ENCODE peak calls at places on chromosomes 6 and 20, in nine cellular contexts. One of them, this sample, is unnamed.

GRCh38 chr6:133983099-133983939 is 30.3 kb downstream of the TBPL1 start:
- DNase-seq in small intestine: no peak
- DNase-seq in astrocyte: peak; percentile 67
- DNase-seq in tibial artery: no peak
- DNase-seq in body of pancreas: peak; percentile 14
- DNase-seq in brain microvascular endothelial cell: peak; percentile 35
- DNase-seq in CD8-positive, alpha-beta memory T cell: peak; percentile 21
- DNase-seq in heart left ventricle: no peak
- DNase-seq in psoas muscle: no peak
- DNase-seq in this sample: no peak

GRCh38 chr6:12941422-12941821 is 224.9 kb downstream of the PHACTR1 start:
- DNase-seq in CD8-positive, alpha-beta memory T cell: no peak
- DNase-seq in tibial artery: no peak
- DNase-seq in small intestine: no peak
- DNase-seq in astrocyte: peak; percentile 10
- DNase-seq in brain microvascular endothelial cell: no peak
- DNase-seq in heart left ventricle: no peak
- DNase-seq in body of pancreas: no peak
- DNase-seq in psoas muscle: no peak
- DNase-seq in this sample: no peak

GRCh38 chr6:87832025-87832825 is 130.2 kb upstream of the AKIRIN2 start:
- DNase-seq in heart left ventricle: no peak
- DNase-seq in CD8-positive, alpha-beta memory T cell: peak; percentile 16
- DNase-seq in small intestine: peak; percentile 55
- DNase-seq in astrocyte: peak; percentile 19
- DNase-seq in psoas muscle: no peak
- DNase-seq in tibial artery: no peak
- DNase-seq in body of pancreas: no peak
- DNase-seq in brain microvascular endothelial cell: no peak
- DNase-seq in this sample: no peak

GRCh38 chr6:82766476-82766875 is 299.2 kb downstream of the UBE3D start:
- DNase-seq in psoas muscle: no peak
- DNase-seq in CD8-positive, alpha-beta memory T cell: no peak
- DNase-seq in small intestine: no peak
- DNase-seq in tibial artery: no peak
- DNase-seq in brain microvascular endothelial cell: no peak
- DNase-seq in astrocyte: no peak
- DNase-seq in body of pancreas: no peak
- DNase-seq in heart left ventricle: no peak
- DNase-seq in this sample: no peak

GRCh38 chr6:43942616-43943015 is 172.6 kb downstream of the VEGFA start:
- DNase-seq in brain microvascular endothelial cell: no peak
- DNase-seq in psoas muscle: no peak
- DNase-seq in small intestine: no peak
- DNase-seq in astrocyte: no peak
- DNase-seq in heart left ventricle: no peak
- DNase-seq in tibial artery: peak; percentile 33
- DNase-seq in body of pancreas: no peak
- DNase-seq in CD8-positive, alpha-beta memory T cell: no peak
- DNase-seq in this sample: no peak

GRCh38 chr6:146358341-146359046 is 185.1 kb upstream of the RAB32 start:
- DNase-seq in CD8-positive, alpha-beta memory T cell: no peak
- DNase-seq in small intestine: no peak
- DNase-seq in psoas muscle: no peak
- DNase-seq in body of pancreas: no peak
- DNase-seq in astrocyte: peak; percentile 71
- DNase-seq in tibial artery: no peak
- DNase-seq in brain microvascular endothelial cell: peak; percentile 85
- DNase-seq in heart left ventricle: no peak
- DNase-seq in this sample: no peak

GRCh38 chr20:4681441-4681840 is 40.3 kb upstream of the PRND start:
- DNase-seq in body of pancreas: no peak
- DNase-seq in psoas muscle: no peak
- DNase-seq in brain microvascular endothelial cell: no peak
- DNase-seq in astrocyte: no peak
- DNase-seq in heart left ventricle: no peak
- DNase-seq in tibial artery: no peak
- DNase-seq in small intestine: no peak
- DNase-seq in CD8-positive, alpha-beta memory T cell: no peak
- DNase-seq in this sample: no peak

GRCh38 chr6:26286168-26286854 is 78.7 kb upstream of the BTN3A2 start:
- DNase-seq in psoas muscle: peak; percentile 74
- DNase-seq in brain microvascular endothelial cell: peak; percentile 42
- DNase-seq in heart left ventricle: peak; percentile 42
- DNase-seq in astrocyte: peak; percentile 33
- DNase-seq in tibial artery: peak; percentile 83
- DNase-seq in CD8-positive, alpha-beta memory T cell: peak; percentile 77
- DNase-seq in small intestine: peak; percentile 82
- DNase-seq in body of pancreas: peak; percentile 80
- DNase-seq in this sample: peak; percentile 59

GRCh38 chr6:100281471-100281878 is 183.2 kb downstream of the SIM1 start:
- DNase-seq in astrocyte: no peak
- DNase-seq in CD8-positive, alpha-beta memory T cell: no peak
- DNase-seq in body of pancreas: no peak
- DNase-seq in brain microvascular endothelial cell: no peak
- DNase-seq in small intestine: no peak
- DNase-seq in psoas muscle: no peak
- DNase-seq in heart left ventricle: no peak
- DNase-seq in tibial artery: peak; percentile 45
- DNase-seq in this sample: no peak

GRCh38 chr6:43781572-43781928 is 11.5 kb downstream of the VEGFA start:
- DNase-seq in tibial artery: no peak
- DNase-seq in CD8-positive, alpha-beta memory T cell: no peak
- DNase-seq in small intestine: no peak
- DNase-seq in astrocyte: no peak
- DNase-seq in brain microvascular endothelial cell: no peak
- DNase-seq in psoas muscle: no peak
- DNase-seq in heart left ventricle: no peak
- DNase-seq in body of pancreas: no peak
- DNase-seq in this sample: no peak

GRCh38 chr20:45463113-45463512 is 6.4 kb upstream of the WFDC2 start:
- DNase-seq in psoas muscle: no peak
- DNase-seq in small intestine: no peak
- DNase-seq in CD8-positive, alpha-beta memory T cell: no peak
- DNase-seq in body of pancreas: no peak
- DNase-seq in brain microvascular endothelial cell: no peak
- DNase-seq in tibial artery: no peak
- DNase-seq in astrocyte: no peak
- DNase-seq in heart left ventricle: no peak
- DNase-seq in this sample: no peak

GRCh38 chr6:27471365-27472115 is 1.4 kb downstream of the ZNF184 start:
- DNase-seq in small intestine: peak; percentile 11
- DNase-seq in psoas muscle: no peak
- DNase-seq in astrocyte: no peak
- DNase-seq in body of pancreas: no peak
- DNase-seq in CD8-positive, alpha-beta memory T cell: no peak
- DNase-seq in brain microvascular endothelial cell: no peak
- DNase-seq in heart left ventricle: no peak
- DNase-seq in tibial artery: no peak
- DNase-seq in this sample: no peak

GRCh38 chr20:36728986-36729385 is 16.9 kb downstream of the NDRG3 start:
- DNase-seq in astrocyte: peak; percentile 30
- DNase-seq in body of pancreas: no peak
- DNase-seq in CD8-positive, alpha-beta memory T cell: no peak
- DNase-seq in brain microvascular endothelial cell: peak; percentile 22
- DNase-seq in tibial artery: no peak
- DNase-seq in psoas muscle: no peak
- DNase-seq in heart left ventricle: no peak
- DNase-seq in small intestine: no peak
- DNase-seq in this sample: no peak

GRCh38 chr20:47576516-47577033 is 74.9 kb downstream of the NCOA3 start:
- DNase-seq in brain microvascular endothelial cell: peak; percentile 92
- DNase-seq in heart left ventricle: peak; percentile 68
- DNase-seq in body of pancreas: peak; percentile 71
- DNase-seq in CD8-positive, alpha-beta memory T cell: no peak
- DNase-seq in small intestine: peak; percentile 87
- DNase-seq in tibial artery: peak; percentile 69
- DNase-seq in psoas muscle: peak; percentile 70
- DNase-seq in astrocyte: peak; percentile 91
- DNase-seq in this sample: no peak
- H3K36me3 ChIP-seq in brain microvascular endothelial cell: no peaks in the 10 kb centered on the region
- H3K36me3 ChIP-seq in heart left ventricle: no peaks in the 10 kb centered on the region
- H3K36me3 ChIP-seq in body of pancreas: no peaks in the 10 kb centered on the region
- H3K36me3 ChIP-seq in CD8-positive, alpha-beta memory T cell: no peaks in the 10 kb centered on the region
- H3K36me3 ChIP-seq in small intestine: no peaks in the 10 kb centered on the region
- H3K36me3 ChIP-seq in tibial artery: peaks cover 4% of the 10 kb centered on the region
- H3K36me3 ChIP-seq in psoas muscle: no peaks in the 10 kb centered on the region
- H3K36me3 ChIP-seq in astrocyte: no peaks in the 10 kb centered on the region
- H3K36me3 ChIP-seq in this sample: no peaks in the 10 kb centered on the region

GRCh38 chr6:165096209-165096608 is 213.2 kb downstream of the C6orf118 start:
- DNase-seq in astrocyte: no peak
- DNase-seq in brain microvascular endothelial cell: no peak
- DNase-seq in small intestine: no peak
- DNase-seq in tibial artery: no peak
- DNase-seq in psoas muscle: no peak
- DNase-seq in CD8-positive, alpha-beta memory T cell: no peak
- DNase-seq in body of pancreas: no peak
- DNase-seq in heart left ventricle: no peak
- DNase-seq in this sample: no peak

GRCh38 chr6:165096868-165097267 is 212.5 kb downstream of the C6orf118 start:
- DNase-seq in astrocyte: no peak
- DNase-seq in small intestine: no peak
- DNase-seq in heart left ventricle: no peak
- DNase-seq in brain microvascular endothelial cell: no peak
- DNase-seq in tibial artery: no peak
- DNase-seq in body of pancreas: no peak
- DNase-seq in CD8-positive, alpha-beta memory T cell: no peak
- DNase-seq in psoas muscle: no peak
- DNase-seq in this sample: no peak

GRCh38 chr6:165092881-165093595 is 216.4 kb downstream of the C6orf118 start:
- DNase-seq in tibial artery: no peak
- DNase-seq in body of pancreas: no peak
- DNase-seq in CD8-positive, alpha-beta memory T cell: no peak
- DNase-seq in brain microvascular endothelial cell: no peak
- DNase-seq in heart left ventricle: no peak
- DNase-seq in small intestine: no peak
- DNase-seq in psoas muscle: no peak
- DNase-seq in astrocyte: no peak
- DNase-seq in this sample: no peak

GRCh38 chr6:165098165-165098564 is 211.2 kb downstream of the C6orf118 start:
- DNase-seq in brain microvascular endothelial cell: no peak
- DNase-seq in astrocyte: no peak
- DNase-seq in CD8-positive, alpha-beta memory T cell: no peak
- DNase-seq in body of pancreas: no peak
- DNase-seq in small intestine: no peak
- DNase-seq in psoas muscle: no peak
- DNase-seq in heart left ventricle: no peak
- DNase-seq in tibial artery: no peak
- DNase-seq in this sample: no peak
- H3K27ac ChIP-seq in brain microvascular endothelial cell: no peak overlapping the region
- H3K27ac ChIP-seq in astrocyte: no peak overlapping the region
- H3K27ac ChIP-seq in CD8-positive, alpha-beta memory T cell: no peak overlapping the region
- H3K27ac ChIP-seq in body of pancreas: no peak overlapping the region
- H3K27ac ChIP-seq in small intestine: no peak overlapping the region
- H3K27ac ChIP-seq in psoas muscle: no peak overlapping the region
- H3K27ac ChIP-seq in heart left ventricle: no peak overlapping the region
- H3K27ac ChIP-seq in tibial artery: no peak overlapping the region
- H3K27ac ChIP-seq in this sample: no peak overlapping the region

GRCh38 chr6:160027076-160027475 is 58.2 kb downstream of the IGF2R start:
- DNase-seq in CD8-positive, alpha-beta memory T cell: no peak
- DNase-seq in body of pancreas: no peak
- DNase-seq in tibial artery: no peak
- DNase-seq in small intestine: no peak
- DNase-seq in heart left ventricle: no peak
- DNase-seq in psoas muscle: peak; percentile 71
- DNase-seq in astrocyte: no peak
- DNase-seq in brain microvascular endothelial cell: no peak
- DNase-seq in this sample: no peak

GRCh38 chr6:160030103-160030502 is 61.2 kb downstream of the IGF2R start:
- DNase-seq in brain microvascular endothelial cell: peak; percentile 95
- DNase-seq in psoas muscle: peak; percentile 95
- DNase-seq in heart left ventricle: peak; percentile 91
- DNase-seq in small intestine: peak; percentile 42
- DNase-seq in astrocyte: peak; percentile 96
- DNase-seq in tibial artery: peak; percentile 91
- DNase-seq in body of pancreas: peak; percentile 86
- DNase-seq in CD8-positive, alpha-beta memory T cell: no peak
- DNase-seq in this sample: peak; percentile 95

GRCh38 chr6:160029525-160029924 is 60.6 kb downstream of the IGF2R start:
- DNase-seq in body of pancreas: no peak
- DNase-seq in heart left ventricle: no peak
- DNase-seq in tibial artery: no peak
- DNase-seq in CD8-positive, alpha-beta memory T cell: no peak
- DNase-seq in psoas muscle: no peak
- DNase-seq in astrocyte: no peak
- DNase-seq in small intestine: no peak
- DNase-seq in brain microvascular endothelial cell: no peak
- DNase-seq in this sample: no peak

GRCh38 chr6:160027931-160028330 is 59.0 kb downstream of the IGF2R start:
- DNase-seq in psoas muscle: no peak
- DNase-seq in tibial artery: no peak
- DNase-seq in body of pancreas: no peak
- DNase-seq in small intestine: no peak
- DNase-seq in astrocyte: no peak
- DNase-seq in CD8-positive, alpha-beta memory T cell: no peak
- DNase-seq in heart left ventricle: no peak
- DNase-seq in brain microvascular endothelial cell: peak; percentile 47
- DNase-seq in this sample: no peak

DNA sequence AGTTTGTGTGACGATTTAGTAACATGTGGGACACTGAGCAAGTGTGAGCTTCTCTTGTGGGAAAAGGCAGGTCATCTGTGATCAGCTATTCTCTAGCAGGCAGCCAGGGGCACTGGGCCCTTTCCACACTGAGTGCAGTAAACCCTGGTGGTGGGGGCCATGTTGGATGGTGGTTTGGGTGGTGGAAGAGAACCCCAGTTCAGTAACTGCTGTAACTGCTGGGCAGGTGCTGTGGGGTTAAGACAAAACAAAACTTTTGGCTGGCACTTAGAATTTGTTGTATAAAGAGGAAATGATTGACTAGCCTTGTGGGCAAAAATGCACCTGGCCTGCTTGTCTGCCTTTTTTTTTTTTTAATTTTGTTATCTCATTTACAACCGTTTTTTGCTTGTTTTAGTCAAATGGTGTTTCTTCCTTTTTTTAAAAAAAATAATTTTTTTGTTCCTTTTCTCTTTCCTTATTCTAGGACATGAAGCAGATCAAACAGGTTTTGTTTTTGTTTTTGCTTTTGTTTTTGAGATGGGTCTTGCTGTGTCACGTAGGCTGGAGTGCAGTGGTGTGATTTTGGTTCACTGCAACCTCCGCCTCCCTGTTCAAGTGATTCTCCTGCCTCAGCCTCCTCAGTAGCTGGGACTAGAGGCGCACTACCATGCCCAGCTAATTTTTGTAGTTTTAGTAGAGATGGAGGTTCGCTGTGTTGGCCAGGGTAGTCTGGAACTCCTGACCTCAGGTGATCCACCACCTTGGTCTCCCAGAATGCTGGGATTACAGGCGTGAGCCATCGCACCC is 59.8 kb downstream of the IGF2R start:
- DNase-seq in small intestine: no peak
- DNase-seq in body of pancreas: peak; percentile 50
- DNase-seq in tibial artery: no peak
- DNase-seq in brain microvascular endothelial cell: no peak
- DNase-seq in CD8-positive, alpha-beta memory T cell: peak; percentile 24
- DNase-seq in astrocyte: no peak
- DNase-seq in heart left ventricle: no peak
- DNase-seq in psoas muscle: no peak
- DNase-seq in this sample: no peak
- H3K36me3 ChIP-seq in small intestine: peaks cover 19% of the 10 kb centered on the region
- H3K36me3 ChIP-seq in body of pancreas: peaks cover 10% of the 10 kb centered on the region
- H3K36me3 ChIP-seq in tibial artery: peaks cover 68% of the 10 kb centered on the region
- H3K36me3 ChIP-seq in brain microvascular endothelial cell: peaks cover 19% of the 10 kb centered on the region
- H3K36me3 ChIP-seq in CD8-positive, alpha-beta memory T cell: peaks cover 32% of the 10 kb centered on the region
- H3K36me3 ChIP-seq in astrocyte: peaks cover 30% of the 10 kb centered on the region
- H3K36me3 ChIP-seq in heart left ventricle: peaks cover 97% of the 10 kb centered on the region
- H3K36me3 ChIP-seq in psoas muscle: peaks cover 3% of the 10 kb centered on the region
- H3K36me3 ChIP-seq in this sample: peaks cover 6% of the 10 kb centered on the region

GRCh38 chr6:158475344-158476302 is 84.3 kb upstream of the TMEM181 start:
- DNase-seq in small intestine: peak; percentile 39
- DNase-seq in body of pancreas: peak; percentile 66
- DNase-seq in CD8-positive, alpha-beta memory T cell: no peak
- DNase-seq in heart left ventricle: no peak
- DNase-seq in brain microvascular endothelial cell: peak; percentile 38
- DNase-seq in tibial artery: no peak
- DNase-seq in astrocyte: peak; percentile 74
- DNase-seq in psoas muscle: no peak
- DNase-seq in this sample: no peak
- H3K27ac ChIP-seq in small intestine: no peak overlapping the region
- H3K27ac ChIP-seq in body of pancreas: peak overlapping the region; percentile 53
- H3K27ac ChIP-seq in CD8-positive, alpha-beta memory T cell: no peak overlapping the region
- H3K27ac ChIP-seq in heart left ventricle: no peak overlapping the region
- H3K27ac ChIP-seq in brain microvascular endothelial cell: peak overlapping the region; percentile 60
- H3K27ac ChIP-seq in tibial artery: no peak overlapping the region
- H3K27ac ChIP-seq in astrocyte: peak overlapping the region; percentile 32
- H3K27ac ChIP-seq in psoas muscle: no peak overlapping the region
- H3K27ac ChIP-seq in this sample: no peak overlapping the region